ENCODE peak calls at places on chromosome 17, in four cellular contexts. R, Y, N and Z are unnamed samples. For H3K4me1, the result is how much of the 10 kb centered on the place peaks cover.

GRCh38 chr17:36949461-36949927 is 740 bp downstream of the AATF start:
- DNase-seq in R (no peak), Y (no peak), N (no peak), Z (peak)

GRCh38 chr17:83203073-83203471 is 123.7 kb downstream of the METRNL start:
- DNase-seq in R (peak), Y (no peak), N (peak), Z (peak)

GRCh38 chr17:70674061-70674460 is 504.7 kb downstream of the KCNJ2 start:
- DNase-seq in R (no peak), Y (no peak), N (no peak), Z (no peak)

GRCh38 chr17:72424505-72425117 is 303.8 kb downstream of the SOX9 start:
- DNase-seq in R (no peak), Y (no peak), N (no peak), Z (no peak)

GRCh38 chr17:46039592-46040186 is 40.6 kb downstream of the STH start:
- DNase-seq in R (no peak), Y (no peak), N (no peak), Z (peak)

GRCh38 chr17:27818311-27819170 is 18.2 kb upstream of the NOS2 start:
- DNase-seq in R (peak), Y (no peak), N (no peak), Z (peak)

GRCh38 chr17:19357351-19358140 is 5.0 kb downstream of the B9D1 start:
- DNase-seq in R (no peak), Y (no peak), N (no peak), Z (no peak)

GRCh38 chr17:8629371-8630226 is 926 bp downstream of the MYH10 start:
- DNase-seq in R (peak), Y (peak), N (peak), Z (peak)

GRCh38 chr17:49136335-49136734 is 3.8 kb downstream of the B4GALNT2 start:
- DNase-seq in R (no peak), Y (no peak), N (no peak), Z (no peak)

GRCh38 chr17:57940653-57941329 is 14.4 kb downstream of the CUEDC1 start:
- DNase-seq in R (no peak), Y (no peak), N (no peak), Z (peak)

GRCh38 chr17:44785921-44786320 is 27.1 kb downstream of the ADAM11 start:
- DNase-seq in R (peak), Y (no peak), N (no peak), Z (peak)

GRCh38 chr17:48131216-48131824 is 23.8 kb downstream of the SNX11 start:
- DNase-seq in R (peak), Y (peak), N (no peak), Z (peak)

GRCh38 chr17:1725642-1726511 is 1.4 kb downstream of the WDR81 start:
- DNase-seq in R (no peak), Y (no peak), N (peak), Z (no peak)

GRCh38 chr17:70165383-70165782 is 3.9 kb upstream of the KCNJ2 start:
- DNase-seq in R (no peak), Y (no peak), N (no peak), Z (no peak)

GRCh38 chr17:73644145-73645049 is at the start of gene SDK2:
- DNase-seq in R (peak), Y (peak), N (peak), Z (peak)

GRCh38 chr17:69967910-69968411 is 107.1 kb upstream of the KCNJ16 start:
- DNase-seq in R (no peak), Y (no peak), N (no peak), Z (no peak)

GRCh38 chr17:64178011-64178825 is 48.3 kb upstream of the ERN1 start:
- DNase-seq in R (no peak), Y (no peak), N (no peak), Z (no peak)

GRCh38 chr17:50865060-50865867 is 890 bp downstream of the TOB1 start:
- DNase-seq in R (peak), Y (no peak), N (peak), Z (peak)

GRCh38 chr17:57357392-57357784 is 101.1 kb downstream of the MSI2 start:
- DNase-seq in R (no peak), Y (no peak), N (peak), Z (peak)

GRCh38 chr17:43906951-43907424 is 348 bp downstream of the MPP2 start:
- DNase-seq in R (no peak), Y (no peak), N (no peak), Z (peak)

GRCh38 chr17:45246861-45247428 is 14.9 kb downstream of the SPATA32 start:
- DNase-seq in R (no peak), Y (peak), N (peak), Z (peak)

GRCh38 chr17:72467841-72468653 is 347.2 kb downstream of the SOX9 start:
- DNase-seq in R (peak), Y (no peak), N (no peak), Z (peak)

GRCh38 chr17:50918071-50918932 is 52.1 kb upstream of the TOB1 start:
- DNase-seq in R (no peak), Y (no peak), N (no peak), Z (no peak)

GRCh38 chr17:41367426-41368075 is 2.1 kb downstream of the KRT33B start:
- DNase-seq in R (no peak), Y (peak), N (no peak), Z (no peak)

GRCh38 chr17:41452276-41452675 is 11.5 kb upstream of the KRT38 start:
- DNase-seq in R (no peak), Y (no peak), N (no peak), Z (peak)

GRCh38 chr17:41663451-41664171 is 25.1 kb upstream of the EIF1 start:
- DNase-seq in R (no peak), Y (no peak), N (no peak), Z (no peak)

GRCh38 chr17:79581306-79581932 is 29.4 kb downstream of the RBFOX3 start:
- DNase-seq in R (no peak), Y (no peak), N (peak), Z (no peak)

GRCh38 chr17:10156082-10156445 is 42.3 kb downstream of the GAS7 start:
- DNase-seq in R (no peak), Y (no peak), N (no peak), Z (no peak)

GRCh38 chr17:68101992-68102758 is 66.6 kb downstream of the KPNA2 start:
- DNase-seq in R (peak), Y (no peak), N (no peak), Z (peak)

GRCh38 chr17:15348030-15348429 is 6.6 kb upstream of the TEKT3 start:
- DNase-seq in R (peak), Y (no peak), N (no peak), Z (peak)

GRCh38 chr17:9984768-9985167 is 79.7 kb upstream of the RCVRN start:
- DNase-seq in R (no peak), Y (no peak), N (no peak), Z (no peak)

GRCh38 chr17:36641877-36642845 is 40.8 kb downstream of the MRM1 start:
- DNase-seq in R (peak), Y (peak), N (no peak), Z (peak)

GRCh38 chr17:19464033-19465026 is 53.3 kb downstream of the RNF112 start:
- DNase-seq in R (no peak), Y (no peak), N (no peak), Z (no peak)

GRCh38 chr17:21010705-21011596 is 31.9 kb downstream of the USP22 start:
- DNase-seq in R (no peak), Y (no peak), N (no peak), Z (no peak)

GRCh38 chr17:75450270-75450669 is 6.2 kb upstream of the TMEM94 start:
- DNase-seq in R (no peak), Y (no peak), N (no peak), Z (no peak)

GRCh38 chr17:63436523-63437110 is 9.5 kb downstream of the CYB561 start:
- DNase-seq in R (no peak), Y (no peak), N (peak), Z (peak)

GRCh38 chr17:75266315-75267145 is 4.5 kb downstream of the MIF4GD start:
- DNase-seq in R (no peak), Y (no peak), N (no peak), Z (no peak)

GRCh38 chr17:82936768-82937171 is 96.9 kb upstream of the ZNF750 start:
- DNase-seq in R (no peak), Y (no peak), N (peak), Z (no peak)

GRCh38 chr17:78781339-78782304 is at the start of gene CYTH1:
- DNase-seq in R (peak), Y (no peak), N (peak), Z (peak)

DNA sequence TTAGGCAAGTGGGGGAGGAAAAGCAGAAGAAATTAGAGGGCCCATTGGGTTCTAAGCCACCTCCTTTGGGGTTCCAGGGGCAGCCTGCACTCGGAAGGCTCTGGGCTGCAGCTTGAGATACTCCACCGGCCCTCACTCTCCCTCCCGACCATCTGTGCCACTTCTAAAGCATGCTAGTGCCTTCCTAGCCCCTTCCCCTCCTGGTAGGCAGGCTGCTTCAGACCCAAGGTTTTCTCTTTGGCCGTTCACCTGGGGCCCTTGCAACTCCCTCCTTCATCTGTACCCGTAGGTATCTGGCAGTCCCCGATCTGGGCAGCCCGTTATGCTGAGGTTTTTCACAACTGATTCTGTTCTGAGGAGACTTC is 98.5 kb downstream of the RAB11FIP4 start:
- DNase-seq in R (peak), Y (no peak), N (no peak), Z (no peak)
- H3K4me1 ChIP-seq in R (under half), Y (under half), N (half or more), Z (under half)

GRCh38 chr17:17425005-17425404 is 51.8 kb upstream of the MED9 start:
- DNase-seq in R (no peak), Y (no peak), N (no peak), Z (no peak)

GRCh38 chr17:17422641-17423040 is 54.2 kb upstream of the MED9 start:
- DNase-seq in R (no peak), Y (no peak), N (no peak), Z (no peak)

GRCh38 chr17:17422217-17422610 is 54.6 kb upstream of the MED9 start:
- DNase-seq in R (no peak), Y (no peak), N (no peak), Z (no peak)

GRCh38 chr17:17424552-17424951 is 52.2 kb upstream of the MED9 start:
- DNase-seq in R (no peak), Y (no peak), N (no peak), Z (no peak)

DNA sequence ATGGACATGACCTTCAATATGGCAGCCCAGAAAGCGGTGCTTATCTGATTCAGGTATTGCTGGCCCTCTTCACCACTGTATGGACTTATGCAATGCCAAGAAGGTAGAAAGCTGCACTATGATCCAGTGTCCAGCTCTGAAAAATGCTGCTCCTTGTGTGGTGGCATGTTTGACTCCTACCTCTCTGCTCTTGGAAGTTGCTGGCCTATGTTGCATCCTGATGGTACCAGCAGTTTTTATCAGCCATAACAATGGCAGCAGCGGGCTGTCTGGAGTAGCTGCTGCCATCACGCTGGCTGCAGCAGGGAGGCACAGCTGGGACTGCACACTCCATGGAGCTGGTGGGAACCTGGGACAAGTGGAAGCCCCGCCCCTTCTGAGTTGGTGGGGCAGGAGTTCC is 53.1 kb upstream of the MED9 start:
- DNase-seq in R (no peak), Y (no peak), N (no peak), Z (no peak)
- H3K4me1 ChIP-seq in R (under half), Y (under half), N (under half), Z (under half)

GRCh38 chr17:39095309-39095686 is 56.1 kb downstream of the PLXDC1 start:
- DNase-seq in R (no peak), Y (no peak), N (no peak), Z (no peak)
- H3K4me1 ChIP-seq in R (under half), Y (under half), N (under half), Z (under half)

DNA sequence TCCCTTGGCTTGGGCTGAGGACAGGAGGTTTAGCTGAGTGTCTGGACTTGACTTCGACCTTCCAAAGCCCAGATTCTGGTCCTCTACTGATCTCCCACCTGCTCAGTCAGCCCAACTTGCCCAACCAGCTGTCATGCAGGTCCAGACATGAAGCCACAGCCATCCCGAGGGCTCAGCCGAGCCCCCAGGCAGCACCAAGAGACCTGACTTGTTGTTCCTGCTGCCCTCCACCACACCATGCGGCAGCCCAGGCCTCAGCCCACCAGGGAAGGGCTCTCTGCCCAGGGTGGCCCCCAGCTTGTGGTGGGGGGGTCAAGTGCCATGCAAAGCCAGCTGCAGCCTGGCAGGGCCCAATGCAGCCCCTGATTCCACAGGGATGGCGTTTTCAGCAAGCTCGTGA is 17.2 kb upstream of the CACNG4 start:
- DNase-seq in R (no peak), Y (no peak), N (no peak), Z (no peak)
- H3K4me1 ChIP-seq in R (under half), Y (under half), N (under half), Z (under half)

DNA sequence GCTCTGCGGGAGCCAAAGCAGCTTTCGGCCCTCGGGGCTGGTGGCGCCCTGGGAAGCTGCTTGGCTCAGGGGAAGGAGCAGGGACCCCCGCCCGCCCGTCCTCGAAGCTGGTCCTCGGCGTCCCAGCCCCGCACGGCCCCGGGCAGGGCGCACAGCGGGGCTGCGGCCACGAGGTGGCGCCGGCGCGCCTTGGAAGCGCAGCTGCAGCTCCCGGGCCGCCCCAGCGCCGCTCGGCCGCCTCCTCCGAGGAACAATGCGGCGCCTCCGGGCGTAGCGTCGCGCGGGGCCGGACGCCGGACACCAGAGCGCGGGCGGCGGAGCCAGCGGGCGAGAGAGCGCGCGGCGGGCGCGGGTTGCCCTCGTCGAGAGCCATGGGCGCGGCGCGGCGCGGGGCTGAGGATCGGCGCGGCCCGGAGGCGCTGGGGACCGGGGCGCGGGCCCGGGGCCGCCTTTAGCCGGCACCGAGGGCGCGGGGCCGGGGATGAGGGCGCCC is at the start of gene MGAT5B:
- DNase-seq in R (peak), Y (peak), N (peak), Z (peak)
- H3K4me1 ChIP-seq in R (under half), Y (half or more), N (under half), Z (under half)

DNA sequence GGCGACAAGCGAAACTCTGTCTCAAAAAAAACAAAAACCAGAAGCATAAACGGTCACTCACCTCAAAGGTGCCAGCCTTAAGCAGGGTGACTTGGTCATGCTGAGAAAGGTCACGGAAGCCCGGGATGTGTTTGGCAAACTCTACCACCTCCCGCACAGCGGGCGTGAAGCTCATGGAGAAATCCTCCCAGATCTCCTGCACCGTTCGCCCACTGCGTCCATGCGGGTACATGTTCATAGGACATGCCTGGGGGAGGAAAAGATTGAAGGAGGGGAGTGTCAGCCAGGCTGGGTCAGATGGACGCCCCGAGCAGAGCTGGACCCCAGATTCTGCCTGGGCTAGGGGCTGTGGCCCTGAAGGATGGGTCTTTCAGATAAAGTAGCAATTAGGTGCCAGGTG is 5.5 kb downstream of the NR1D1 start:
- DNase-seq in R (no peak), Y (no peak), N (no peak), Z (no peak)
- H3K4me1 ChIP-seq in R (under half), Y (under half), N (half or more), Z (half or more)